ENCODE peak calls at places on chromosomes 7 and 10, in six cellular contexts. E is HCT116, L is heart right ventricle, G is Panc1, A is cardiac muscle cell, Y is heart left ventricle. V is an unnamed sample.

GRCh38 chr10:266974-267425 is 131.7 kb downstream of the ZMYND11 start:
- DNase-seq in L (no peak), E (no peak), G (no peak), A (peak; percentile 68), Y (no peak), V (no peak)

GRCh38 chr10:85596389-85596788 is 770.2 kb downstream of the GRID1 start:
- DNase-seq in L (no peak), G (no peak), Y (no peak), A (no peak), E (no peak), V (no peak)

GRCh38 chr10:84076540-84077195 is 62.6 kb upstream of the GHITM start:
- DNase-seq in G (no peak), L (no peak), Y (no peak), E (no peak), A (peak; percentile 79), V (no peak)

GRCh38 chr10:32540691-32541470 is 94.9 kb downstream of the CCDC7 start:
- DNase-seq in E (no peak), G (no peak), L (no peak), Y (no peak), A (no peak), V (no peak)

GRCh38 chr7:54785261-54785660 is 26.2 kb upstream of the SEC61G start:
- DNase-seq in Y (no peak), G (no peak), A (no peak), E (no peak), L (no peak), V (no peak)

GRCh38 chr7:66296555-66296954 is 91.4 kb downstream of the TPST1 start:
- DNase-seq in A (peak; percentile 65), G (no peak), Y (no peak), E (no peak), L (no peak), V (no peak)

GRCh38 chr10:78798976-78799730 is 269.6 kb upstream of the ZMIZ1 start:
- DNase-seq in A (no peak), G (no peak), L (no peak), E (no peak), Y (no peak), V (no peak)

GRCh38 chr7:96718107-96719003 is 8.7 kb upstream of the SEM1 start:
- DNase-seq in A (no peak), G (no peak), E (no peak), Y (no peak), L (no peak), V (no peak)

GRCh38 chr10:59626523-59626869 is 83.2 kb downstream of the SLC16A9 start:
- DNase-seq in G (no peak), Y (no peak), A (no peak), E (no peak), L (no peak), V (no peak)

GRCh38 chr10:67788028-67788886 is 49.7 kb downstream of the DNAJC12 start:
- DNase-seq in E (peak; percentile 42), A (peak; percentile 59), G (peak; percentile 24), Y (peak; percentile 82), L (peak; percentile 66), V (peak; percentile 68)

GRCh38 chr7:50210706-50211115 is 93.8 kb upstream of the IKZF1 start:
- DNase-seq in A (no peak), G (no peak), E (no peak), Y (no peak), L (no peak), V (no peak)

GRCh38 chr7:31794851-31795250 is 107.8 kb downstream of the PPP1R17 start:
- DNase-seq in E (no peak), L (no peak), G (no peak), Y (no peak), A (no peak), V (no peak)

GRCh38 chr7:8015746-8016120 is 47.1 kb downstream of the GLCCI1 start:
- DNase-seq in Y (no peak), E (no peak), L (no peak), A (no peak), G (no peak), V (no peak)

GRCh38 chr7:22208806-22209205 is 148.1 kb downstream of the RAPGEF5 start:
- DNase-seq in E (no peak), L (no peak), G (no peak), Y (no peak), A (no peak), V (no peak)

GRCh38 chr10:89504691-89505090 is 30.7 kb downstream of the SLC16A12 start:
- DNase-seq in A (no peak), E (no peak), Y (no peak), G (no peak), L (no peak), V (no peak)

GRCh38 chr7:73978681-73979563 is 49.1 kb upstream of the ELN start:
- DNase-seq in G (peak; percentile 2), L (peak; percentile 41), Y (no peak), A (peak; percentile 69), E (peak; percentile 47), V (peak; percentile 82)

GRCh38 chr10:103820101-103821062 is 35.0 kb downstream of the SH3PXD2A start:
- DNase-seq in A (peak; percentile 65), Y (peak; percentile 87), L (peak; percentile 87), E (no peak), G (no peak), V (peak; percentile 60)

GRCh38 chr10:21929070-21929469 is 74.5 kb downstream of the DNAJC1 start:
- DNase-seq in Y (no peak), L (no peak), E (no peak), A (no peak), G (no peak), V (no peak)

GRCh38 chr7:22351329-22351692 is 5.6 kb downstream of the RAPGEF5 start:
- DNase-seq in L (no peak), G (no peak), E (no peak), Y (no peak), A (no peak), V (no peak)

GRCh38 chr7:157027568-157028527 is 17.4 kb upstream of the MNX1 start:
- DNase-seq in Y (no peak), E (no peak), L (no peak), G (no peak), A (no peak), V (no peak)

GRCh38 chr7:1531979-1532455 is 1.5 kb downstream of the MAFK start:
- DNase-seq in Y (no peak), G (no peak), E (no peak), L (peak; percentile 35), A (no peak), V (no peak)

GRCh38 chr7:33807779-33808482 is 97.4 kb upstream of the BMPER start:
- DNase-seq in G (no peak), E (peak; percentile 10), L (peak; percentile 18), Y (no peak), A (peak; percentile 68), V (no peak)

GRCh38 chr10:100089241-100089640 is 7.6 kb upstream of the CPN1 start:
- DNase-seq in E (no peak), A (no peak), G (no peak), Y (no peak), L (no peak), V (no peak)

GRCh38 chr7:17524746-17525145 is 226.3 kb downstream of the AHR start:
- DNase-seq in L (no peak), A (peak; percentile 40), G (no peak), Y (no peak), E (no peak), V (no peak)

GRCh38 chr7:148238926-148239325 is 351.6 kb upstream of the C7orf33 start:
- DNase-seq in A (peak; percentile 42), E (no peak), Y (no peak), L (no peak), G (no peak), V (no peak)

DNA sequence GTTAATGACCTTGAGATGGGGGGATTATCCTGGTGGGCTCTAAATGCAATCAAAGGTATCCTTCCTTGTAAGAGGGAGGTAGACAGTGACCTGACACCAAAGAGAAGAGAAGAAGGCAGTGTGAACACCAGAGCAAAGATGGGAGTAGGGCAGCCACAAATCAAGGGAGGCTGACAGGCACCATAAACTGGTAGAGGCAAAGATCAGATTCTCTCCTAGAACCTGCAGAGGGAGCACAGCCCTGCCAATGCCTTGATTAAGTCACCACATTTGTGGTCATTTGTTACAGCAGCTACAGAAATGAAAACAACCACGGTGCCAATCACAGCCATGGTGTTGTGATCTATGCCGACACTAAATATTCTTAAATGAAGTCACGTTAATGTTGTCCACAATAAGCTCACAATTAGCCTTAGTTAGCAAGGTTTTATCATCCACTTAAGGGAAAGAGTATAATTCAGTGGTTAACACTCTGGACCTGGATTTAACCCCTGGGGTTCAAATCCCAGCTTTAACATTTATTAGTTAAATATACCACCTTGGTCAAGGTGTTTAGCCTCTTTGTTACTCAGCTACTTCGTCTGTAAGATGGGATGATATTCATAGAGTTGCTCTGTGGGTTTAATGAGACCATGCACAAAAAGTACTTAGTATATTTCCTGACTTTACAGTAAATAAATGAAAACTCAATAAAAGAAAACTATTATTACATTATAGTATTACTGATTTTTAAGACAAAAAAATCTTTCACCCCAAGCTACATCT is 70.8 kb downstream of the SGMS1 start:
- DNase-seq in G (no peak), Y (no peak), E (no peak), A (peak; percentile 71), L (no peak), V (no peak)
- TF ChIP-seq CTCF in G (peak; percentile 62), Y (no peak), E (peak; percentile 56), A (peak; percentile 48), L (no peak), V (peak; percentile 37)

GRCh38 chr10:30070001-30070759 is 10.8 kb upstream of the JCAD start:
- DNase-seq in E (no peak), G (no peak), L (no peak), A (peak; percentile 77), Y (no peak), V (no peak)
- H3K4me1 ChIP-seq in E (peaks cover 14% of the 10 kb centered on the region), G (peaks cover 27% of the 10 kb centered on the region), L (no peaks in the 10 kb centered on the region), A (peaks cover 31% of the 10 kb centered on the region), Y (peaks cover 14% of the 10 kb centered on the region), V (no peaks in the 10 kb centered on the region)

GRCh38 chr7:121269798-121270197 is 59.0 kb upstream of the WNT16 start:
- DNase-seq in A (no peak), Y (no peak), E (no peak), G (no peak), L (no peak), V (no peak)
- H3K4me3 ChIP-seq in A (no peak overlapping the region), Y (no peak overlapping the region), E (no peak overlapping the region), G (no peak overlapping the region), L (no peak overlapping the region), V (no peak overlapping the region)

GRCh38 chr10:29113251-29113945 is 175.5 kb upstream of the LYZL1 start:
- DNase-seq in L (no peak), Y (no peak), G (no peak), E (no peak), A (no peak), V (no peak)

GRCh38 chr10:29117781-29118180 is 171.1 kb upstream of the LYZL1 start:
- DNase-seq in A (no peak), L (no peak), G (no peak), E (no peak), Y (no peak), V (no peak)

GRCh38 chr10:29124864-29125263 is 164.0 kb upstream of the LYZL1 start:
- DNase-seq in G (no peak), E (no peak), L (no peak), A (no peak), Y (no peak), V (no peak)

GRCh38 chr10:29120216-29120615 is 168.7 kb upstream of the LYZL1 start:
- DNase-seq in A (peak; percentile 75), G (no peak), Y (no peak), E (no peak), L (no peak), V (no peak)

DNA sequence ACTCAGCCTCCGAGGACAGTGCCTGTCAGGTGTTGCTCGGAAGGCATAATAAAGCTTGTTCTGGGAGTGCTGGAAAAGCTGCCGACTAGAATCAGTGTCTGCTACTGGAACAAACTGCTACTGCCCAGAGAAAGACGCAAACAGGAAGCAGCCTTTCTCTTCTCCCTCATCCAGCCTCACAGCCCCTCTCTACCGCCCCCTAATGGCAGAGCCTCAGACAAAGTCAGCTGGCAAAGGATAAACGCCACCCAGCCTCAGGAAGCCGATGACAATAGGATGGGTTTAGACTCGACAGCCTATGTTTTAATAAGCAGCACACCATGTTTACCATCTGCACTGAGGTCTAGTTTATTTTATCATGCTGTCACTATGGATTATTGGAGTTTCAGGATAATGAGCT is 169.5 kb upstream of the LYZL1 start:
- DNase-seq in G (no peak), L (no peak), A (no peak), E (peak; percentile 29), Y (no peak), V (peak; percentile 49)
- TF ChIP-seq CTCF in G (peak; percentile 37), L (peak; percentile 52), A (peak; percentile 41), E (peak; percentile 92), Y (peak; percentile 27), V (peak; percentile 44)

V was measured in lower lobe of right lung.